ENCODE peak calls at places on chromosomes 7 and 10, in seven cellular contexts. G is thoracic aorta; K is CD8-positive, alpha-beta memory T cell; D is stimulated activated naive CD4-positive, alpha-beta T cell treated with Interleukin-2 at 50 U/mL for 16 hours; X is stimulated activated CD4-positive, alpha-beta T cell treated with anti-CD3 and anti-CD28 coated beads, TNF-alpha, amount 100 ng/mL, for 1 hour; F is mesothelial cell of epicardium; A is GM10248. H is an unnamed sample.
A peak's percentile ranks its signal among the peaks of the same experiment; 100 is the strongest.

GRCh38 chr10:77531441-77532001 is 106.1 kb downstream of the KCNMA1 start:
- DNase-seq in A (no peak), X (no peak), D (no peak), K (no peak), G (peak; percentile 70), F (no peak), H (peak; percentile 11)

GRCh38 chr10:86256690-86257315 is 109.8 kb downstream of the GRID1 start:
- DNase-seq in D (no peak), K (no peak), F (no peak), X (no peak), A (no peak), G (no peak), H (no peak)

GRCh38 chr10:49353895-49354566 is 41.9 kb downstream of the DRGX start:
- DNase-seq in G (no peak), F (no peak), K (no peak), D (no peak), A (no peak), X (no peak), H (no peak)

GRCh38 chr7:24611130-24611529 is 37.9 kb downstream of the PALS2 start:
- DNase-seq in K (no peak), A (no peak), F (no peak), G (no peak), X (no peak), D (no peak), H (no peak)

GRCh38 chr10:126634347-126634746 is 36.1 kb downstream of the C10orf90 start:
- DNase-seq in F (no peak), A (no peak), X (no peak), D (no peak), K (no peak), G (no peak), H (no peak)

GRCh38 chr7:5689118-5689517 is 92.3 kb downstream of the RNF216 start:
- DNase-seq in A (no peak), K (no peak), D (peak; percentile 49), X (peak; percentile 33), G (no peak), F (no peak), H (no peak)

GRCh38 chr10:29245476-29245875 is 43.4 kb upstream of the LYZL1 start:
- DNase-seq in G (no peak), K (no peak), D (no peak), A (no peak), X (no peak), F (no peak), H (no peak)

GRCh38 chr10:112296908-112297331 is 13.7 kb downstream of the TECTB start:
- DNase-seq in G (no peak), F (no peak), D (no peak), K (no peak), X (no peak), A (no peak), H (no peak)

GRCh38 chr10:80966326-80966986 is 428.8 kb downstream of the SH2D4B start:
- DNase-seq in D (no peak), X (no peak), A (no peak), G (no peak), K (no peak), F (no peak), H (no peak)

GRCh38 chr10:70122742-70123141 is 9.9 kb downstream of the AIFM2 start:
- DNase-seq in X (no peak), F (no peak), G (no peak), K (no peak), A (no peak), D (no peak), H (no peak)

GRCh38 chr10:49518982-49519578 is 19.8 kb downstream of the ERCC6 start:
- DNase-seq in K (no peak), G (no peak), F (no peak), X (no peak), A (peak; percentile 42), D (no peak), H (peak; percentile 8)

GRCh38 chr7:18202315-18203045 is 174.8 kb upstream of the PRPS1L1 start:
- DNase-seq in D (no peak), A (no peak), G (no peak), X (no peak), K (no peak), F (no peak), H (no peak)

GRCh38 chr10:17229016-17229716 is 1.1 kb downstream of the VIM start:
- DNase-seq in D (peak; percentile 71), A (peak; percentile 39), K (peak; percentile 74), F (peak; percentile 49), G (peak; percentile 70), X (peak; percentile 79), H (peak; percentile 7)

GRCh38 chr7:4261038-4261960 is 420.8 kb upstream of the FOXK1 start:
- DNase-seq in A (no peak), F (no peak), X (no peak), G (no peak), D (no peak), K (no peak), H (no peak)

GRCh38 chr7:29345590-29345989 is 151.0 kb downstream of the CHN2 start:
- DNase-seq in D (no peak), K (no peak), F (no peak), A (no peak), X (no peak), G (no peak), H (peak; percentile 14)

GRCh38 chr10:31353574-31353973 is 34.6 kb downstream of the ZEB1 start:
- DNase-seq in X (no peak), K (no peak), G (no peak), D (peak; percentile 2), F (no peak), A (peak; percentile 35), H (peak; percentile 70)

GRCh38 chr7:88217675-88218427 is 2.0 kb downstream of the SRI start:
- DNase-seq in F (no peak), X (no peak), K (no peak), D (no peak), G (no peak), A (peak; percentile 76), H (no peak)

GRCh38 chr10:108862691-108863350 is 1060.5 kb downstream of the XPNPEP1 start:
- DNase-seq in X (no peak), K (no peak), A (no peak), F (no peak), D (no peak), G (no peak), H (no peak)

GRCh38 chr7:135111379-135111778 is 36.5 kb upstream of the TMEM140 start:
- DNase-seq in F (no peak), G (no peak), K (no peak), A (no peak), X (no peak), D (no peak), H (no peak)

GRCh38 chr10:93875032-93875358 is 18.8 kb upstream of the SLC35G1 start:
- DNase-seq in K (no peak), F (no peak), X (no peak), D (no peak), G (no peak), A (no peak), H (no peak)